ENCODE peak calls at places on chromosomes 7 and 10, in six cellular contexts. One of them, this sample, is unnamed.

GRCh38 chr7:143890558-143890957 is 11.4 kb downstream of the TCAF1 start:
- DNase-seq in stimulated activated CD8-positive, alpha-beta memory T cell treated with anti-CD3 and anti-CD28 coated beads, Interleukin-15, amount 100 ng/mL, for 24 hours: no peak
- DNase-seq in fibroblast of the conjunctiva: no peak
- DNase-seq in neural crest cell: no peak
- DNase-seq in T-helper 2 cell: no peak
- DNase-seq in kidney epithelial cell: no peak
- DNase-seq in this sample: no peak

GRCh38 chr7:27112960-27113949 is 10.8 kb upstream of the HOXA2 start:
- DNase-seq in stimulated activated CD8-positive, alpha-beta memory T cell treated with anti-CD3 and anti-CD28 coated beads, Interleukin-15, amount 100 ng/mL, for 24 hours: no peak
- DNase-seq in fibroblast of the conjunctiva: no peak
- DNase-seq in neural crest cell: no peak
- DNase-seq in T-helper 2 cell: no peak
- DNase-seq in kidney epithelial cell: no peak
- DNase-seq in this sample: no peak

GRCh38 chr7:2004841-2005351 is 227.8 kb downstream of the MAD1L1 start:
- DNase-seq in stimulated activated CD8-positive, alpha-beta memory T cell treated with anti-CD3 and anti-CD28 coated beads, Interleukin-15, amount 100 ng/mL, for 24 hours: no peak
- DNase-seq in fibroblast of the conjunctiva: no peak
- DNase-seq in neural crest cell: no peak
- DNase-seq in T-helper 2 cell: no peak
- DNase-seq in kidney epithelial cell: no peak
- DNase-seq in this sample: no peak

GRCh38 chr10:20767028-20767427 is 130.1 kb downstream of the NEBL start:
- DNase-seq in stimulated activated CD8-positive, alpha-beta memory T cell treated with anti-CD3 and anti-CD28 coated beads, Interleukin-15, amount 100 ng/mL, for 24 hours: no peak
- DNase-seq in fibroblast of the conjunctiva: peak
- DNase-seq in neural crest cell: no peak
- DNase-seq in T-helper 2 cell: no peak
- DNase-seq in kidney epithelial cell: no peak
- DNase-seq in this sample: no peak

GRCh38 chr10:118116555-118117311 is 70.0 kb upstream of the RAB11FIP2 start:
- DNase-seq in stimulated activated CD8-positive, alpha-beta memory T cell treated with anti-CD3 and anti-CD28 coated beads, Interleukin-15, amount 100 ng/mL, for 24 hours: no peak
- DNase-seq in fibroblast of the conjunctiva: no peak
- DNase-seq in neural crest cell: no peak
- DNase-seq in T-helper 2 cell: no peak
- DNase-seq in kidney epithelial cell: peak
- DNase-seq in this sample: no peak

GRCh38 chr10:43204394-43204942 is 62.4 kb downstream of the RASGEF1A start:
- DNase-seq in stimulated activated CD8-positive, alpha-beta memory T cell treated with anti-CD3 and anti-CD28 coated beads, Interleukin-15, amount 100 ng/mL, for 24 hours: no peak
- DNase-seq in fibroblast of the conjunctiva: no peak
- DNase-seq in neural crest cell: no peak
- DNase-seq in T-helper 2 cell: no peak
- DNase-seq in kidney epithelial cell: no peak
- DNase-seq in this sample: no peak

GRCh38 chr7:101537935-101538595 is 91.0 kb downstream of the MYL10 start:
- DNase-seq in stimulated activated CD8-positive, alpha-beta memory T cell treated with anti-CD3 and anti-CD28 coated beads, Interleukin-15, amount 100 ng/mL, for 24 hours: no peak
- DNase-seq in fibroblast of the conjunctiva: no peak
- DNase-seq in neural crest cell: no peak
- DNase-seq in T-helper 2 cell: no peak
- DNase-seq in kidney epithelial cell: no peak
- DNase-seq in this sample: no peak

GRCh38 chr7:30968294-30968693 is 4.5 kb downstream of the GHRHR start:
- DNase-seq in stimulated activated CD8-positive, alpha-beta memory T cell treated with anti-CD3 and anti-CD28 coated beads, Interleukin-15, amount 100 ng/mL, for 24 hours: no peak
- DNase-seq in fibroblast of the conjunctiva: no peak
- DNase-seq in neural crest cell: no peak
- DNase-seq in T-helper 2 cell: no peak
- DNase-seq in kidney epithelial cell: no peak
- DNase-seq in this sample: no peak

GRCh38 chr7:105691029-105691691 is 109.9 kb upstream of the EFCAB10 start:
- DNase-seq in stimulated activated CD8-positive, alpha-beta memory T cell treated with anti-CD3 and anti-CD28 coated beads, Interleukin-15, amount 100 ng/mL, for 24 hours: no peak
- DNase-seq in fibroblast of the conjunctiva: peak
- DNase-seq in neural crest cell: no peak
- DNase-seq in T-helper 2 cell: peak
- DNase-seq in kidney epithelial cell: no peak
- DNase-seq in this sample: peak

GRCh38 chr7:144955422-144955821 is 119.6 kb upstream of the TPK1 start:
- DNase-seq in stimulated activated CD8-positive, alpha-beta memory T cell treated with anti-CD3 and anti-CD28 coated beads, Interleukin-15, amount 100 ng/mL, for 24 hours: no peak
- DNase-seq in fibroblast of the conjunctiva: no peak
- DNase-seq in neural crest cell: no peak
- DNase-seq in T-helper 2 cell: no peak
- DNase-seq in kidney epithelial cell: no peak
- DNase-seq in this sample: no peak

GRCh38 chr10:4545077-4545476 is 280.9 kb upstream of the AKR1E2 start:
- DNase-seq in stimulated activated CD8-positive, alpha-beta memory T cell treated with anti-CD3 and anti-CD28 coated beads, Interleukin-15, amount 100 ng/mL, for 24 hours: no peak
- DNase-seq in fibroblast of the conjunctiva: no peak
- DNase-seq in neural crest cell: no peak
- DNase-seq in T-helper 2 cell: no peak
- DNase-seq in kidney epithelial cell: no peak
- DNase-seq in this sample: no peak

GRCh38 chr10:26430641-26431163 is 7.4 kb upstream of the APBB1IP start:
- DNase-seq in stimulated activated CD8-positive, alpha-beta memory T cell treated with anti-CD3 and anti-CD28 coated beads, Interleukin-15, amount 100 ng/mL, for 24 hours: no peak
- DNase-seq in fibroblast of the conjunctiva: no peak
- DNase-seq in neural crest cell: no peak
- DNase-seq in T-helper 2 cell: no peak
- DNase-seq in kidney epithelial cell: no peak
- DNase-seq in this sample: no peak

GRCh38 chr7:138383166-138383565 is 76.9 kb upstream of the TRIM24 start:
- DNase-seq in stimulated activated CD8-positive, alpha-beta memory T cell treated with anti-CD3 and anti-CD28 coated beads, Interleukin-15, amount 100 ng/mL, for 24 hours: no peak
- DNase-seq in fibroblast of the conjunctiva: no peak
- DNase-seq in neural crest cell: no peak
- DNase-seq in T-helper 2 cell: no peak
- DNase-seq in kidney epithelial cell: no peak
- DNase-seq in this sample: no peak

GRCh38 chr7:128938524-128939074 is 872 bp downstream of the IRF5 start:
- DNase-seq in stimulated activated CD8-positive, alpha-beta memory T cell treated with anti-CD3 and anti-CD28 coated beads, Interleukin-15, amount 100 ng/mL, for 24 hours: no peak
- DNase-seq in fibroblast of the conjunctiva: no peak
- DNase-seq in neural crest cell: no peak
- DNase-seq in T-helper 2 cell: no peak
- DNase-seq in kidney epithelial cell: no peak
- DNase-seq in this sample: no peak

GRCh38 chr10:101485681-101486554 is 102.1 kb downstream of the POLL start:
- DNase-seq in stimulated activated CD8-positive, alpha-beta memory T cell treated with anti-CD3 and anti-CD28 coated beads, Interleukin-15, amount 100 ng/mL, for 24 hours: no peak
- DNase-seq in fibroblast of the conjunctiva: no peak
- DNase-seq in neural crest cell: no peak
- DNase-seq in T-helper 2 cell: no peak
- DNase-seq in kidney epithelial cell: no peak
- DNase-seq in this sample: no peak

GRCh38 chr7:6639627-6640026 is 2.5 kb downstream of the ZNF316 start:
- DNase-seq in stimulated activated CD8-positive, alpha-beta memory T cell treated with anti-CD3 and anti-CD28 coated beads, Interleukin-15, amount 100 ng/mL, for 24 hours: no peak
- DNase-seq in fibroblast of the conjunctiva: no peak
- DNase-seq in neural crest cell: no peak
- DNase-seq in T-helper 2 cell: no peak
- DNase-seq in kidney epithelial cell: no peak
- DNase-seq in this sample: no peak

GRCh38 chr10:45239642-45240041 is 75.8 kb downstream of the OR13A1 start:
- DNase-seq in stimulated activated CD8-positive, alpha-beta memory T cell treated with anti-CD3 and anti-CD28 coated beads, Interleukin-15, amount 100 ng/mL, for 24 hours: no peak
- DNase-seq in fibroblast of the conjunctiva: no peak
- DNase-seq in neural crest cell: no peak
- DNase-seq in T-helper 2 cell: no peak
- DNase-seq in kidney epithelial cell: no peak
- DNase-seq in this sample: no peak

GRCh38 chr10:94500063-94500462 is 45.5 kb upstream of the HELLS start:
- DNase-seq in stimulated activated CD8-positive, alpha-beta memory T cell treated with anti-CD3 and anti-CD28 coated beads, Interleukin-15, amount 100 ng/mL, for 24 hours: no peak
- DNase-seq in fibroblast of the conjunctiva: no peak
- DNase-seq in neural crest cell: no peak
- DNase-seq in T-helper 2 cell: no peak
- DNase-seq in kidney epithelial cell: no peak
- DNase-seq in this sample: no peak

GRCh38 chr10:110212119-110213006 is 5.0 kb downstream of the MXI1 start:
- DNase-seq in stimulated activated CD8-positive, alpha-beta memory T cell treated with anti-CD3 and anti-CD28 coated beads, Interleukin-15, amount 100 ng/mL, for 24 hours: no peak
- DNase-seq in fibroblast of the conjunctiva: no peak
- DNase-seq in neural crest cell: no peak
- DNase-seq in T-helper 2 cell: peak
- DNase-seq in kidney epithelial cell: no peak
- DNase-seq in this sample: peak

This sample was measured in stimulated activated naive CD4-positive, alpha-beta T cell.